ENCODE peak calls at places on chromosomes 6 and 20, in nine cellular contexts. One of them, this sample, is unnamed.

GRCh38 chr6:27720607-27721580 is 191.3 kb downstream of the OR2B2 start:
- DNase-seq in CD4-positive, alpha-beta T cell: no peak
- DNase-seq in psoas muscle: no peak
- DNase-seq in stomach: no peak
- DNase-seq in heart left ventricle: no peak
- DNase-seq in OCI-LY7: no peak
- DNase-seq in RWPE1: peak; percentile 79
- DNase-seq in naive thymus-derived CD4-positive, alpha-beta T cell: no peak
- DNase-seq in tibial artery: no peak
- DNase-seq in this sample: no peak

GRCh38 chr20:62063601-62063980 is 2.1 kb downstream of the TAF4 start:
- DNase-seq in CD4-positive, alpha-beta T cell: no peak
- DNase-seq in psoas muscle: peak; percentile 76
- DNase-seq in stomach: no peak
- DNase-seq in heart left ventricle: no peak
- DNase-seq in OCI-LY7: no peak
- DNase-seq in RWPE1: no peak
- DNase-seq in naive thymus-derived CD4-positive, alpha-beta T cell: no peak
- DNase-seq in tibial artery: no peak
- DNase-seq in this sample: peak; percentile 44

GRCh38 chr6:37340639-37340943 is 13.2 kb upstream of the RNF8 start:
- DNase-seq in CD4-positive, alpha-beta T cell: no peak
- DNase-seq in psoas muscle: no peak
- DNase-seq in stomach: no peak
- DNase-seq in heart left ventricle: no peak
- DNase-seq in OCI-LY7: no peak
- DNase-seq in RWPE1: no peak
- DNase-seq in naive thymus-derived CD4-positive, alpha-beta T cell: no peak
- DNase-seq in tibial artery: no peak
- DNase-seq in this sample: no peak

GRCh38 chr20:43859994-43860393 is 54.7 kb upstream of the TOX2 start:
- DNase-seq in CD4-positive, alpha-beta T cell: no peak
- DNase-seq in psoas muscle: no peak
- DNase-seq in stomach: no peak
- DNase-seq in heart left ventricle: no peak
- DNase-seq in OCI-LY7: no peak
- DNase-seq in RWPE1: no peak
- DNase-seq in naive thymus-derived CD4-positive, alpha-beta T cell: no peak
- DNase-seq in tibial artery: no peak
- DNase-seq in this sample: no peak

GRCh38 chr6:4610256-4610655 is 165.9 kb upstream of the CDYL start:
- DNase-seq in CD4-positive, alpha-beta T cell: no peak
- DNase-seq in psoas muscle: no peak
- DNase-seq in stomach: no peak
- DNase-seq in heart left ventricle: no peak
- DNase-seq in OCI-LY7: no peak
- DNase-seq in RWPE1: no peak
- DNase-seq in naive thymus-derived CD4-positive, alpha-beta T cell: no peak
- DNase-seq in tibial artery: peak; percentile 77
- DNase-seq in this sample: no peak

GRCh38 chr20:13158339-13158738 is 62.7 kb upstream of the ISM1 start:
- DNase-seq in CD4-positive, alpha-beta T cell: no peak
- DNase-seq in psoas muscle: no peak
- DNase-seq in stomach: no peak
- DNase-seq in heart left ventricle: no peak
- DNase-seq in OCI-LY7: no peak
- DNase-seq in RWPE1: no peak
- DNase-seq in naive thymus-derived CD4-positive, alpha-beta T cell: no peak
- DNase-seq in tibial artery: no peak
- DNase-seq in this sample: no peak

GRCh38 chr6:142207265-142207877 is 60.3 kb downstream of the VTA1 start:
- DNase-seq in CD4-positive, alpha-beta T cell: peak; percentile 24
- DNase-seq in psoas muscle: peak; percentile 52
- DNase-seq in stomach: peak; percentile 60
- DNase-seq in heart left ventricle: no peak
- DNase-seq in OCI-LY7: peak; percentile 44
- DNase-seq in RWPE1: peak; percentile 22
- DNase-seq in naive thymus-derived CD4-positive, alpha-beta T cell: peak; percentile 31
- DNase-seq in tibial artery: no peak
- DNase-seq in this sample: peak; percentile 1

GRCh38 chr6:167267896-167268528 is 23.1 kb upstream of the UNC93A start:
- DNase-seq in CD4-positive, alpha-beta T cell: no peak
- DNase-seq in psoas muscle: no peak
- DNase-seq in stomach: no peak
- DNase-seq in heart left ventricle: no peak
- DNase-seq in OCI-LY7: no peak
- DNase-seq in RWPE1: no peak
- DNase-seq in naive thymus-derived CD4-positive, alpha-beta T cell: no peak
- DNase-seq in tibial artery: no peak
- DNase-seq in this sample: no peak

GRCh38 chr20:56519551-56519950 is 5.0 kb upstream of the FAM209A start:
- DNase-seq in CD4-positive, alpha-beta T cell: no peak
- DNase-seq in psoas muscle: no peak
- DNase-seq in stomach: no peak
- DNase-seq in heart left ventricle: no peak
- DNase-seq in OCI-LY7: no peak
- DNase-seq in RWPE1: no peak
- DNase-seq in naive thymus-derived CD4-positive, alpha-beta T cell: no peak
- DNase-seq in tibial artery: peak; percentile 20
- DNase-seq in this sample: no peak

GRCh38 chr20:4151342-4151741 is 136.0 kb upstream of the RNF24 start:
- DNase-seq in CD4-positive, alpha-beta T cell: no peak
- DNase-seq in psoas muscle: no peak
- DNase-seq in stomach: no peak
- DNase-seq in heart left ventricle: no peak
- DNase-seq in OCI-LY7: no peak
- DNase-seq in RWPE1: no peak
- DNase-seq in naive thymus-derived CD4-positive, alpha-beta T cell: no peak
- DNase-seq in tibial artery: no peak
- DNase-seq in this sample: no peak

GRCh38 chr6:3451498-3451897 is 5.4 kb downstream of the SLC22A23 start:
- DNase-seq in CD4-positive, alpha-beta T cell: no peak
- DNase-seq in psoas muscle: no peak
- DNase-seq in stomach: no peak
- DNase-seq in heart left ventricle: no peak
- DNase-seq in OCI-LY7: no peak
- DNase-seq in RWPE1: no peak
- DNase-seq in naive thymus-derived CD4-positive, alpha-beta T cell: no peak
- DNase-seq in tibial artery: no peak
- DNase-seq in this sample: no peak

GRCh38 chr6:48429610-48430009 is 318.6 kb upstream of the PTCHD4 start:
- DNase-seq in CD4-positive, alpha-beta T cell: no peak
- DNase-seq in psoas muscle: no peak
- DNase-seq in stomach: no peak
- DNase-seq in heart left ventricle: no peak
- DNase-seq in OCI-LY7: no peak
- DNase-seq in RWPE1: no peak
- DNase-seq in naive thymus-derived CD4-positive, alpha-beta T cell: no peak
- DNase-seq in tibial artery: no peak
- DNase-seq in this sample: no peak

DNA sequence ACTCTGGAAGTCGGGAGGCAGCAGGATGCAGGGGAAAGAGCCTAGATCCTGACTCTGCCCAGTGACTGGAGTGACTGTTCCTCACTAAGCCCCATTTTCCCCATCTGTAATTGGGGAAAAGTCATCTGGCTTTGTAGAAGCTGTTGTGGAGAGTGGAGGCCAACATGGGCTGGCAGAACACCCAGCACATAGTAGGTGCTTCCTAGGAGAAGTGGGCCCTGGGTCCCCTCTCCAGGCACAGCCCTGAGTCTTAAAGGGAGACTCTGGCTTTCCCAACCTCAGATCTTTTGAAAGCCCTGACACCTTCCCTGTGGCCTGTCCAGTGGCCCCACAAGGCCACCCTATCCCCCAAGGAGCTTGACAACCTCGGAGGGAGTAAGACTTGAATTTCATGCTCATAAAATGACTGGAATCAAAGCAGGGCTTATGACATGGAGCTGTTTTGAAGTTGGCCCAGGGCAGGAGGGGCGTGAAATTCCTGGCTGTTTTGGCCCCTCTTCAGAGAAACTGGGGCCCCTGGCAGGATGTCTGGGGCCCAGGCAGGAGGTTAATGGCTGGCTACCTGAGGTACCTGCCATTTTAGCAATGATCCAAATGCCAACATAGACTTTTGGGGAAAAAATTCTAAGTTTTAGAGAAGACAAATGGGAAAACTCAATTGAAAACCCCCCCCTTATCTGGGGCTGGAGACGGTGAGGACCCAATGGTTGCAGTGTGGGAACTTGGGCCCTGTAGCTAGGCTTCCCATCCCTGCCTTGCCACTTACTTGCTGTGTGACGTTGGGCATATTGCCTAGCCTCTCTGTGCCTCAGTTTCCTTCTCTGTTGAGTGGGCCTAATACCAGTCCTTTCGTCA is 51.6 kb downstream of the UBE2V1 start:
- DNase-seq in CD4-positive, alpha-beta T cell: no peak
- DNase-seq in psoas muscle: no peak
- DNase-seq in stomach: no peak
- DNase-seq in heart left ventricle: no peak
- DNase-seq in OCI-LY7: no peak
- DNase-seq in RWPE1: no peak
- DNase-seq in naive thymus-derived CD4-positive, alpha-beta T cell: no peak
- DNase-seq in tibial artery: no peak
- DNase-seq in this sample: no peak
- H3K27ac ChIP-seq in CD4-positive, alpha-beta T cell: no peak overlapping the region
- H3K27ac ChIP-seq in psoas muscle: no peak overlapping the region
- H3K27ac ChIP-seq in stomach: no peak overlapping the region
- H3K27ac ChIP-seq in heart left ventricle: no peak overlapping the region
- H3K27ac ChIP-seq in OCI-LY7: no peak overlapping the region
- H3K27ac ChIP-seq in RWPE1: no peak overlapping the region
- H3K27ac ChIP-seq in naive thymus-derived CD4-positive, alpha-beta T cell: no peak overlapping the region
- H3K27ac ChIP-seq in tibial artery: no peak overlapping the region
- H3K27ac ChIP-seq in this sample: no peak overlapping the region

GRCh38 chr6:150744522-150745260 is 120.8 kb upstream of the MTHFD1L start:
- DNase-seq in CD4-positive, alpha-beta T cell: no peak
- DNase-seq in psoas muscle: no peak
- DNase-seq in stomach: no peak
- DNase-seq in heart left ventricle: no peak
- DNase-seq in OCI-LY7: no peak
- DNase-seq in RWPE1: no peak
- DNase-seq in naive thymus-derived CD4-positive, alpha-beta T cell: no peak
- DNase-seq in tibial artery: no peak
- DNase-seq in this sample: no peak

GRCh38 chr6:150745896-150746295 is 119.6 kb upstream of the MTHFD1L start:
- DNase-seq in CD4-positive, alpha-beta T cell: no peak
- DNase-seq in psoas muscle: no peak
- DNase-seq in stomach: no peak
- DNase-seq in heart left ventricle: no peak
- DNase-seq in OCI-LY7: no peak
- DNase-seq in RWPE1: no peak
- DNase-seq in naive thymus-derived CD4-positive, alpha-beta T cell: no peak
- DNase-seq in tibial artery: no peak
- DNase-seq in this sample: no peak

GRCh38 chr6:150751296-150751695 is 114.2 kb upstream of the MTHFD1L start:
- DNase-seq in CD4-positive, alpha-beta T cell: no peak
- DNase-seq in psoas muscle: no peak
- DNase-seq in stomach: no peak
- DNase-seq in heart left ventricle: no peak
- DNase-seq in OCI-LY7: no peak
- DNase-seq in RWPE1: no peak
- DNase-seq in naive thymus-derived CD4-positive, alpha-beta T cell: no peak
- DNase-seq in tibial artery: no peak
- DNase-seq in this sample: no peak

GRCh38 chr6:150749091-150749670 is 116.3 kb upstream of the MTHFD1L start:
- DNase-seq in CD4-positive, alpha-beta T cell: no peak
- DNase-seq in psoas muscle: no peak
- DNase-seq in stomach: no peak
- DNase-seq in heart left ventricle: no peak
- DNase-seq in OCI-LY7: no peak
- DNase-seq in RWPE1: no peak
- DNase-seq in naive thymus-derived CD4-positive, alpha-beta T cell: no peak
- DNase-seq in tibial artery: no peak
- DNase-seq in this sample: no peak

GRCh38 chr6:150747155-150747554 is 118.3 kb upstream of the MTHFD1L start:
- DNase-seq in CD4-positive, alpha-beta T cell: no peak
- DNase-seq in psoas muscle: no peak
- DNase-seq in stomach: no peak
- DNase-seq in heart left ventricle: no peak
- DNase-seq in OCI-LY7: no peak
- DNase-seq in RWPE1: no peak
- DNase-seq in naive thymus-derived CD4-positive, alpha-beta T cell: no peak
- DNase-seq in tibial artery: no peak
- DNase-seq in this sample: no peak
- H3K27ac ChIP-seq in CD4-positive, alpha-beta T cell: no peak overlapping the region
- H3K27ac ChIP-seq in psoas muscle: no peak overlapping the region
- H3K27ac ChIP-seq in stomach: no peak overlapping the region
- H3K27ac ChIP-seq in heart left ventricle: no peak overlapping the region
- H3K27ac ChIP-seq in OCI-LY7: no peak overlapping the region
- H3K27ac ChIP-seq in RWPE1: no peak overlapping the region
- H3K27ac ChIP-seq in naive thymus-derived CD4-positive, alpha-beta T cell: no peak overlapping the region
- H3K27ac ChIP-seq in tibial artery: no peak overlapping the region
- H3K27ac ChIP-seq in this sample: no peak overlapping the region

DNA sequence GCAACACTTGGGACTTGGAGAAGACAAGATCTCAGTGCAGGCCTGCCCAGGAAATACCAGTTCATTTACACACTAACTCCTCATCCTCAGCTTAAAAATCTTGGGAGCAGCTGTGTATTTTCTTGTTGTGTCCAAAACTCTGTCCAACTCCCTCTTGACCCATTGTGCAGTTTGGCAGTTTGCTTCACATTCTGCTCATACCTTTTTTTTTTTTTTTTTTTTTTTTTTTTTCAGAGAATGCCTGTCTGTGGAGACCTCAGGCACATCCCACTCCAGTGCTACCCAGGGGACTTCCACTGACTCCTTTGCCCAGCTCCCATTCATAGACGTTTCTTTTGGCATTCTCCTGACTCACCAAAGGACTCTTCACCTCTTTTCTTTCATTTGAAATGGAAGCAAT is 265.8 kb upstream of the TCF21 start:
- DNase-seq in CD4-positive, alpha-beta T cell: no peak
- DNase-seq in psoas muscle: no peak
- DNase-seq in stomach: no peak
- DNase-seq in heart left ventricle: no peak
- DNase-seq in OCI-LY7: no peak
- DNase-seq in RWPE1: no peak
- DNase-seq in naive thymus-derived CD4-positive, alpha-beta T cell: no peak
- DNase-seq in tibial artery: no peak
- DNase-seq in this sample: no peak
- H3K27ac ChIP-seq in CD4-positive, alpha-beta T cell: no peak overlapping the region
- H3K27ac ChIP-seq in psoas muscle: no peak overlapping the region
- H3K27ac ChIP-seq in stomach: peak overlapping the region; percentile 16
- H3K27ac ChIP-seq in heart left ventricle: no peak overlapping the region
- H3K27ac ChIP-seq in OCI-LY7: no peak overlapping the region
- H3K27ac ChIP-seq in RWPE1: no peak overlapping the region
- H3K27ac ChIP-seq in naive thymus-derived CD4-positive, alpha-beta T cell: no peak overlapping the region
- H3K27ac ChIP-seq in tibial artery: no peak overlapping the region
- H3K27ac ChIP-seq in this sample: no peak overlapping the region

GRCh38 chr6:129317931-129318820 is 391.8 kb downstream of the ARHGAP18 start:
- DNase-seq in CD4-positive, alpha-beta T cell: no peak
- DNase-seq in psoas muscle: no peak
- DNase-seq in stomach: no peak
- DNase-seq in heart left ventricle: no peak
- DNase-seq in OCI-LY7: no peak
- DNase-seq in RWPE1: peak; percentile 21
- DNase-seq in naive thymus-derived CD4-positive, alpha-beta T cell: no peak
- DNase-seq in tibial artery: no peak
- DNase-seq in this sample: no peak
- H3K27ac ChIP-seq in CD4-positive, alpha-beta T cell: no peak overlapping the region
- H3K27ac ChIP-seq in psoas muscle: no peak overlapping the region
- H3K27ac ChIP-seq in stomach: no peak overlapping the region
- H3K27ac ChIP-seq in heart left ventricle: no peak overlapping the region
- H3K27ac ChIP-seq in OCI-LY7: no peak overlapping the region
- H3K27ac ChIP-seq in RWPE1: no peak overlapping the region
- H3K27ac ChIP-seq in naive thymus-derived CD4-positive, alpha-beta T cell: no peak overlapping the region
- H3K27ac ChIP-seq in tibial artery: no peak overlapping the region
- H3K27ac ChIP-seq in this sample: no peak overlapping the region